ENCODE peak calls at places on chromosomes 11 and 22, in eight cellular contexts. W is cardiac muscle cell; I is CD8-positive, alpha-beta T cell; U is Panc1; A is fibroblast of pulmonary artery; V is mucosa of descending colon; Q is choroid plexus epithelial cell; F is A549. O is an unnamed sample.

GRCh38 chr11:34423300-34423699 is 15.4 kb upstream of the CAT start:
- DNase-seq in V (no peak), Q (no peak), F (no peak), A (no peak), U (no peak), W (no peak), I (no peak), O (no peak)

GRCh38 chr11:70577948-70578347 is 179.6 kb downstream of the CTTN start:
- DNase-seq in F (no peak), I (no peak), U (no peak), Q (no peak), V (no peak), W (no peak), A (no peak), O (no peak)

GRCh38 chr11:107756553-107756952 is 44.7 kb upstream of the SLN start:
- DNase-seq in W (no peak), U (no peak), V (no peak), Q (no peak), I (no peak), A (no peak), F (no peak), O (no peak)

GRCh38 chr11:130472434-130472961 is 24.1 kb downstream of the ADAMTS15 start:
- DNase-seq in V (no peak), Q (no peak), A (no peak), I (no peak), U (no peak), W (no peak), F (no peak), O (no peak)

GRCh38 chr11:3894128-3894731 is 38.8 kb downstream of the STIM1 start:
- DNase-seq in F (no peak), W (no peak), V (peak; percentile 72), I (peak; percentile 12), A (peak; percentile 18), U (no peak), Q (peak; percentile 28), O (no peak)

GRCh38 chr22:42116848-42117424 is 13.7 kb downstream of the CYP2D6 start:
- DNase-seq in V (no peak), I (no peak), U (no peak), A (peak; percentile 30), W (no peak), F (no peak), Q (peak; percentile 38), O (no peak)

GRCh38 chr11:77299528-77299993 is 1.9 kb downstream of the GDPD4 start:
- DNase-seq in F (peak; percentile 56), W (no peak), I (no peak), U (peak; percentile 99), Q (no peak), A (no peak), V (no peak), O (no peak)

GRCh38 chr11:74442601-74443000 is 24.7 kb downstream of the KCNE3 start:
- DNase-seq in U (no peak), W (no peak), I (no peak), V (no peak), Q (peak; percentile 55), F (no peak), A (peak; percentile 37), O (no peak)

GRCh38 chr11:68878022-68878421 is 25.6 kb downstream of the MRPL21 start:
- DNase-seq in A (no peak), F (no peak), V (no peak), U (no peak), W (no peak), Q (no peak), I (no peak), O (no peak)

GRCh38 chr11:125070699-125071254 is 7.7 kb downstream of the SLC37A2 start:
- DNase-seq in A (peak; percentile 77), I (no peak), W (no peak), Q (peak; percentile 80), V (peak; percentile 77), F (no peak), U (no peak), O (no peak)

GRCh38 chr11:57116654-57117053 is 65.1 kb upstream of the LRRC55 start:
- DNase-seq in V (no peak), F (peak; percentile 13), Q (peak; percentile 66), U (peak; percentile 8), W (peak; percentile 35), A (peak; percentile 70), I (no peak), O (peak; percentile 18)

GRCh38 chr11:64094463-64095223 is 58.9 kb downstream of the FLRT1 start:
- DNase-seq in U (peak; percentile 32), I (no peak), W (no peak), A (peak; percentile 52), Q (peak; percentile 74), F (peak; percentile 94), V (no peak), O (no peak)

GRCh38 chr11:123452799-123453198 is 22.7 kb downstream of the GRAMD1B start:
- DNase-seq in U (no peak), A (no peak), F (no peak), Q (no peak), I (no peak), V (no peak), W (no peak), O (no peak)

GRCh38 chr22:26398741-26399153 is 30.3 kb upstream of the ASPHD2 start:
- DNase-seq in I (peak; percentile 39), Q (peak; percentile 85), A (peak; percentile 86), U (peak; percentile 15), F (peak; percentile 41), V (no peak), W (peak; percentile 73), O (peak; percentile 8)

GRCh38 chr11:30092518-30092917 is 75.7 kb upstream of the KCNA4 start:
- DNase-seq in Q (no peak), V (no peak), U (no peak), W (no peak), F (no peak), I (no peak), A (no peak), O (no peak)
- TF ChIP-seq CTCF in Q (no peak), V (no peak), U (no peak), W (no peak), F (no peak), I (no peak), A (no peak), O (no peak)

DNA sequence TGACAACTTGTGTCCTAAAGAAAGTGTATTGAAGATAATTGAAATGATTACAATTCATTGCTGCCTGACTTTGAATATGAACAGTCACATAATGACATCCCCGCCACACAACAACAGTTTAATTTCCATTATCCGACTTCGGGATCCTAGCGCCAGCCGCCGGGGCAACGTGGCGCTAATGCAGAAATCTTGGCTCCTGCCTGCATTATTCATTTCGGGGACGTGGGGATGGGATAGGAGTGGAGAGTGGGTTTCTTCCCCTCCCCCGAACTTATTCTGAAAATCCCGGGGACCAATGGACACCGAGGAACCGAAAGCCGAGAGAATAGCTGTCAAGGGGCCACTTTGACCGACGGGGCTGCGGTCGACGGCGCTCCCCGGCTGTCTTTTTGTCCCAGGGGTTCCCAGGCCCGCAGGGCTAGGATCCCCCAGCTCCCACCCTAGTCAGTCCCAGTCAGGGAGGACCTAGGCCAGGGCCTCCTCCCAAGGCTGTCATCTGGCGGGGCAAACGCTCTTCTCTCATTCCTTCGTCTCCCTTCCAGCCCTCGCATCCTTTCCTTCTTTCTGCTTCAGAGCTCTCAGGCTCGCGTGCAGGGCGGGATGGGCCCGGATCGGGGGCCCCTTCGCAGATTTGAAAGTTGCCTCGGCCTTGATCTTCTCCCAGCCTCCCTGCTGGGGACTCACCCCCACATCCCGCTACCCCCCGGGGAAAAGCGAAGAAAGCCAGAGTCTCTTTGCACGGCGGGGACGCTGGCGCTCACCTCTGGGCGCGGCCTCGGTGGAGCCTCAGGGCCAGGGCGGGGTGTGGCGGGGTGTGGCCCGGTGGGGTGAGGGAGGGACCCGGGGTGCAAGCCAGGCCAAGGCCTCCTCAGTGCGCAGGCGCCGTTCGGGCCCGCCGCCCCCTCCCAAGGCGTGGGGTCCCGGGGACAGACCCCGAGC is 14.6 kb upstream of the PAX6 start:
- DNase-seq in I (no peak), A (no peak), V (no peak), W (no peak), U (no peak), F (no peak), Q (no peak), O (no peak)
- H3K4me3 ChIP-seq in I (no peak overlapping the region), A (no peak overlapping the region), V (no peak overlapping the region), W (no peak overlapping the region), U (no peak overlapping the region), F (no peak overlapping the region), Q (no peak overlapping the region), O (no peak overlapping the region)

GRCh38 chr11:93122535-93122934 is 75.3 kb downstream of the SLC36A4 start:
- DNase-seq in I (no peak), F (no peak), A (no peak), U (no peak), W (no peak), V (no peak), Q (no peak), O (no peak)
- TF ChIP-seq CTCF in I (no peak), F (no peak), A (no peak), U (no peak), W (no peak), V (no peak), Q (no peak), O (no peak)

GRCh38 chr11:128872594-128872993 is 5.5 kb upstream of the KCNJ1 start:
- DNase-seq in U (no peak), F (no peak), W (no peak), A (no peak), Q (no peak), I (no peak), V (no peak), O (no peak)

GRCh38 chr11:128868851-128869671 is 2.0 kb upstream of the KCNJ1 start:
- DNase-seq in A (no peak), W (no peak), I (no peak), V (no peak), U (no peak), Q (no peak), F (no peak), O (no peak)

GRCh38 chr11:128871165-128871564 is 4.1 kb upstream of the KCNJ1 start:
- DNase-seq in Q (no peak), V (no peak), F (no peak), W (no peak), U (no peak), I (no peak), A (no peak), O (no peak)

GRCh38 chr11:128874406-128874805 is 7.3 kb upstream of the KCNJ1 start:
- DNase-seq in U (no peak), F (no peak), A (peak; percentile 15), I (no peak), V (no peak), W (no peak), Q (no peak), O (no peak)

DNA sequence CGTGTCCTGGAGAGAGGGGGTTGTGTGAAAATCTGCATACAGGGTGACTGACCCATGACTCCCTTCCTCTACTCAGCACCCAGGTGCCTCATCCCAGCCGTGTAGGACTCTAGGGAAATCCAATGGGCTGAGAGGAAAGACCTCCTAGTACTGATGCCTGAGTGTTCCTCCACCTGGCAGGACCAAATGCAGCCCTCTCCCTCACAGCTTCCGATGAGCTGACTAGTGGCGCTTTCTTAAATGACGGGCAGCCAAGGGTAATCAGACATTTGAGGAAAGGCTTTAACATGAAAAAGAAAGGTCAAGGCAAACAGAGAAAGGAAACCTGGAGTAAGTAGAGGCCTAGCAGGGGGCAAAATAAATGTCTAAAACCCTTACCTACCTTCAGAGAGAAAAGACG is 5.0 kb upstream of the KCNJ1 start:
- DNase-seq in A (no peak), V (no peak), W (no peak), I (no peak), Q (no peak), F (no peak), U (no peak), O (no peak)
- H3K4me3 ChIP-seq in A (no peak overlapping the region), V (no peak overlapping the region), W (no peak overlapping the region), I (no peak overlapping the region), Q (no peak overlapping the region), F (no peak overlapping the region), U (no peak overlapping the region), O (no peak overlapping the region)

GRCh38 chr22:32385681-32386080 is 26.4 kb downstream of the RTCB start:
- DNase-seq in I (no peak), V (no peak), U (no peak), F (no peak), W (no peak), Q (no peak), A (no peak), O (no peak)
- TF ChIP-seq CTCF in I (no peak), V (no peak), U (no peak), F (no peak), W (no peak), Q (no peak), A (no peak), O (no peak)